ENCODE peak calls at places on chromosomes 6 and 20, in five cellular contexts. H is left ventricle myocardium inferior; L is CD4-positive, CD25-positive, alpha-beta regulatory T cell; M is psoas muscle; E is aorta. S is an unnamed sample. For H3K9me3, the result is how much of the 10 kb centered on the place peaks cover.

GRCh38 chr20:19838495-19838894 is 80.4 kb downstream of the RIN2 start:
- DNase-seq in H (no peak), L (no peak), M (no peak), E (no peak), S (no peak)

GRCh38 chr6:11858439-11858838 is 79.8 kb upstream of the ADTRP start:
- DNase-seq in H (no peak), L (no peak), M (no peak), E (no peak), S (no peak)

GRCh38 chr20:54085425-54085824 is 15.0 kb upstream of the BCAS1 start:
- DNase-seq in H (no peak), L (no peak), M (no peak), E (no peak), S (no peak)

GRCh38 chr6:170108456-170108855 is 182.4 kb downstream of the DLL1 start:
- DNase-seq in H (peak), L (no peak), M (no peak), E (no peak), S (no peak)

GRCh38 chr20:6108330-6108729 is 14.5 kb downstream of the FERMT1 start:
- DNase-seq in H (no peak), L (no peak), M (no peak), E (no peak), S (no peak)

GRCh38 chr6:121932071-121933009 is 467.1 kb upstream of the HSF2 start:
- DNase-seq in H (peak), L (no peak), M (peak), E (peak), S (peak)

GRCh38 chr6:18053071-18053475 is 65.6 kb upstream of the KIF13A start:
- DNase-seq in H (no peak), L (no peak), M (no peak), E (no peak), S (peak)

GRCh38 chr20:41205313-41205712 is 68.0 kb downstream of the PLCG1 start:
- DNase-seq in H (no peak), L (no peak), M (no peak), E (no peak), S (no peak)

GRCh38 chr6:76555090-76555489 is 482.6 kb upstream of the IMPG1 start:
- DNase-seq in H (no peak), L (no peak), M (no peak), E (no peak), S (no peak)

GRCh38 chr20:12554416-12554815 is 454.4 kb upstream of the SPTLC3 start:
- DNase-seq in H (no peak), L (no peak), M (no peak), E (no peak), S (no peak)

GRCh38 chr6:117344444-117345291 is 79.3 kb downstream of the VGLL2 start:
- DNase-seq in H (no peak), L (no peak), M (no peak), E (no peak), S (no peak)

GRCh38 chr6:37137201-37137880 is 32.6 kb upstream of the PIM1 start:
- DNase-seq in H (no peak), L (no peak), M (no peak), E (peak), S (peak)

GRCh38 chr20:57388953-57389694 is 2.1 kb upstream of the RBM38 start:
- DNase-seq in H (peak), L (peak), M (peak), E (peak), S (peak)

GRCh38 chr20:53940883-53941546 is 129.4 kb downstream of the BCAS1 start:
- DNase-seq in H (peak), L (no peak), M (no peak), E (peak), S (peak)

GRCh38 chr6:24026050-24026449 is 100.0 kb upstream of the NRSN1 start:
- DNase-seq in H (no peak), L (no peak), M (no peak), E (no peak), S (no peak)

GRCh38 chr6:53544500-53545308 is at the start of gene GCLC:
- DNase-seq in H (peak), L (peak), M (peak), E (peak), S (peak)

GRCh38 chr6:110341671-110342304 is 16.4 kb downstream of the METTL24 start:
- DNase-seq in H (no peak), L (no peak), M (no peak), E (no peak), S (peak)

GRCh38 chr6:6913346-6913745 is 194.4 kb upstream of the RREB1 start:
- DNase-seq in H (no peak), L (no peak), M (no peak), E (no peak), S (no peak)

GRCh38 chr6:25312703-25313102 is 33.5 kb downstream of the CARMIL1 start:
- DNase-seq in H (no peak), L (no peak), M (no peak), E (no peak), S (peak)

GRCh38 chr6:87574237-87574636 is 15.6 kb downstream of the RARS2 start:
- DNase-seq in H (no peak), L (no peak), M (no peak), E (no peak), S (no peak)

GRCh38 chr6:53014034-53014433 is 18.9 kb upstream of the GSTA4 start:
- DNase-seq in H (no peak), L (no peak), M (no peak), E (no peak), S (peak)

GRCh38 chr6:37860226-37860839 is 40.8 kb downstream of the ZFAND3 start:
- DNase-seq in H (no peak), L (no peak), M (no peak), E (no peak), S (peak)

GRCh38 chr6:151635741-151636140 is 141.9 kb downstream of the CCDC170 start:
- DNase-seq in H (no peak), L (no peak), M (no peak), E (no peak), S (no peak)

GRCh38 chr6:133179483-133179882 is 61.7 kb upstream of the EYA4 start:
- DNase-seq in H (no peak), L (no peak), M (no peak), E (no peak), S (no peak)

GRCh38 chr6:4170297-4170696 is 34.9 kb upstream of the ECI2 start:
- DNase-seq in H (no peak), L (no peak), M (no peak), E (no peak), S (no peak)

GRCh38 chr6:37205189-37205996 is 35.4 kb downstream of the PIM1 start:
- DNase-seq in H (no peak), L (no peak), M (no peak), E (no peak), S (no peak)

GRCh38 chr6:111417946-111418345 is 65.1 kb downstream of the REV3L start:
- DNase-seq in H (no peak), L (no peak), M (no peak), E (no peak), S (no peak)

GRCh38 chr20:17647391-17648305 is 34.4 kb downstream of the RRBP1 start:
- DNase-seq in H (no peak), L (no peak), M (no peak), E (no peak), S (no peak)

GRCh38 chr6:36196049-36196879 is at the start of gene BRPF3:
- DNase-seq in H (peak), L (peak), M (peak), E (peak), S (peak)

GRCh38 chr6:138157986-138158638 is 3.6 kb upstream of the ARFGEF3 start:
- DNase-seq in H (no peak), L (no peak), M (no peak), E (no peak), S (peak)

GRCh38 chr20:29741594-29741893 is 1515.9 kb upstream of the DEFB115 start:
- DNase-seq in H (no peak), L (no peak), M (no peak), E (no peak), S (no peak)

GRCh38 chr20:29741894-29742698 is 1515.4 kb upstream of the DEFB115 start:
- DNase-seq in H (no peak), L (no peak), M (no peak), E (no peak), S (no peak)

GRCh38 chr20:29740601-29740950 is 1516.9 kb upstream of the DEFB115 start:
- DNase-seq in H (no peak), L (no peak), M (no peak), E (no peak), S (no peak)

GRCh38 chr20:29742699-29743100 is 1514.8 kb upstream of the DEFB115 start:
- DNase-seq in H (no peak), L (no peak), M (no peak), E (no peak), S (no peak)

GRCh38 chr20:29740951-29741593 is 1516.4 kb upstream of the DEFB115 start:
- DNase-seq in H (no peak), L (no peak), M (no peak), E (no peak), S (no peak)
- H3K9me3 ChIP-seq in H (half or more), L (under half), M (under half), E (under half), S (under half)

DNA sequence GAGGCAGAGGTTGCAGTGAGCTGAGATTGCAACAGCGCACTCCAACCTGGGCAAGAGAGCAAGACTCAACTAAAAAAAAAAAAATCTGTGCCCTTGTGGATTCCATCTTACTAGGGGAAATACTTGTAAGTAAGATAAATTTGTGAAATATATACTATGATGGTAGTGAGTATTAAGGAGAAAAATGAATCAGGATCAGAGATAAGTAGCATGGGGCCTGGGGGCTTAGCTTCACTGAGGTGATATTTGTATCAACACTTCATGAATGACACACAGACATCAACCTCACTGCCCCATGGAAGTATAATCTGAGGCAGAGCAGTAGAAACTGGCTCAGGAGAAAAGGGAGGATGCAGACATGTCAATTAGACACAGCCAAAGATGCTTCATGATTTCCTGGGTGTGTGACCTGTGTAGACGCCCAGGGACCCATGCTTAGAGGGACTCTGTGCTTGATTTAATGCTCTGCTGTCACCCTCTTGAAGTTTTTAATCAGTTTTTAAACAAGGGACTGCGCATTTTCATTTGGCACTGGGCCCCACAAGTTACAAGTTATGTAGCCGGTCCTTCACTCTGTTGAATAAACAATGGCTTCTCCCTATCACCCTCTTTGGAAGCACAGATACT is 41.9 kb downstream of the PCNA start:
- DNase-seq in H (no peak), L (no peak), M (no peak), E (no peak), S (no peak)
- H3K4me3 ChIP-seq in H (peak), L (peak), M (peak), E (no peak), S (peak)

GRCh38 chr6:143535189-143535614 is 23.7 kb upstream of the FUCA2 start:
- DNase-seq in H (no peak), L (no peak), M (no peak), E (no peak), S (no peak)
- H3K9me3 ChIP-seq in H (under half), L (under half), M (under half), E (under half), S (under half)

GRCh38 chr6:1311400-1312192 is at the start of gene FOXQ1:
- DNase-seq in H (no peak), L (no peak), M (no peak), E (no peak), S (peak)
- H3K4me3 ChIP-seq in H (peak), L (peak), M (peak), E (peak), S (peak)

GRCh38 chr6:27542485-27542884 is 69.6 kb upstream of the ZNF184 start:
- DNase-seq in H (no peak), L (no peak), M (no peak), E (no peak), S (no peak)
- H3K9me3 ChIP-seq in H (under half), L (under half), M (under half), E (under half), S (under half)

DNA sequence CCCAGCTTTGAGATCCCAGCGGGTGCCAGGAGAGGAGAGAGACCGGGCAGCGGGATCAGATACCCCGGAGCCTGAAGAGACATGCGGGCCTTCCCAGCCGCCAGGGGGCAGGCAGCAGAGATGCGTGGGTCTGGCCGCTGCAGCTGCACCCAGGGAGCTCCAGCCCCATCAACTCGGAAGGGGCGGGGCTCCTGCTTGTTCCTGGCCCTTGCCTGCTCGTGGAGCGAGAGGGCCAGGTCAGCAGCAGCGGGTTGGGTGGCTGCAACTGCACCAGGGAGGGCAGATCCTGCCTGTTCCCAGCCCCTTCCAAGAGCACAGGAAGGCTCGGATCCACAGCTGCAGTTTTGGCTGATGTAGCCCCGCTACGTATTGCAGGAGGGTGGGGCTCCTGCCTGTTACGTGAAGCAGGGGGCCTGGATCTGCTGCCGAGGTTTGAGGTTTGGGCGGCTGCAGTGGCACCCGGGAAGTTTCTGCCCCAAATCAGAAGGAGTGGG is 532.8 kb downstream of the RFPL4B start:
- DNase-seq in H (peak), L (no peak), M (no peak), E (peak), S (no peak)
- H3K4me3 ChIP-seq in H (no peak), L (no peak), M (no peak), E (no peak), S (no peak)

GRCh38 chr6:44005507-44005903 is 121.7 kb downstream of the MRPL14 start:
- DNase-seq in H (no peak), L (no peak), M (no peak), E (no peak), S (no peak)
- H3K9me3 ChIP-seq in H (under half), L (under half), M (under half), E (under half), S (under half)

DNA sequence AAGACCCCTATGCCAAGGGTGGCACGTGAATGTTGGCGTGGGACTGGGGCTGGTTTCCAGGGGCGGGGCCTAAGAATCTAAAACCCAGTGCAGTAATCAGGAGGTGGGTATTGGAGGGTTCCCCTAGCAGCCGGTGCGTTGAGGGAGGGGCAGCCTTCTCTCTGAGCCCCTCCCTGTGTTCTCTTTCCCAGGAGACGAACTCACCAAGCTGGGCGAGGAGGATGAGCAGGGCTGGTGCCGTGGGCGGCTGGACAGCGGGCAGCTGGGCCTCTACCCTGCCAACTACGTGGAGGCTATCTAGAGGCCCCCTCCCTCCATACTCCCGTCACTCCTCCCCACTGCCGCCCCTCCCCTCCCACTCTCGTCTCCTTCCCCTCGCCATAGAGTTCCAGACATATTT is 23.9 kb downstream of the SPDEF start:
- DNase-seq in H (no peak), L (no peak), M (no peak), E (no peak), S (no peak)
- H3K4me3 ChIP-seq in H (no peak), L (no peak), M (peak), E (no peak), S (no peak)

GRCh38 chr20:59648720-59649119 is 44.4 kb downstream of the PHACTR3 start:
- DNase-seq in H (no peak), L (no peak), M (no peak), E (no peak), S (no peak)
- H3K9me3 ChIP-seq in H (under half), L (under half), M (under half), E (under half), S (under half)

DNA sequence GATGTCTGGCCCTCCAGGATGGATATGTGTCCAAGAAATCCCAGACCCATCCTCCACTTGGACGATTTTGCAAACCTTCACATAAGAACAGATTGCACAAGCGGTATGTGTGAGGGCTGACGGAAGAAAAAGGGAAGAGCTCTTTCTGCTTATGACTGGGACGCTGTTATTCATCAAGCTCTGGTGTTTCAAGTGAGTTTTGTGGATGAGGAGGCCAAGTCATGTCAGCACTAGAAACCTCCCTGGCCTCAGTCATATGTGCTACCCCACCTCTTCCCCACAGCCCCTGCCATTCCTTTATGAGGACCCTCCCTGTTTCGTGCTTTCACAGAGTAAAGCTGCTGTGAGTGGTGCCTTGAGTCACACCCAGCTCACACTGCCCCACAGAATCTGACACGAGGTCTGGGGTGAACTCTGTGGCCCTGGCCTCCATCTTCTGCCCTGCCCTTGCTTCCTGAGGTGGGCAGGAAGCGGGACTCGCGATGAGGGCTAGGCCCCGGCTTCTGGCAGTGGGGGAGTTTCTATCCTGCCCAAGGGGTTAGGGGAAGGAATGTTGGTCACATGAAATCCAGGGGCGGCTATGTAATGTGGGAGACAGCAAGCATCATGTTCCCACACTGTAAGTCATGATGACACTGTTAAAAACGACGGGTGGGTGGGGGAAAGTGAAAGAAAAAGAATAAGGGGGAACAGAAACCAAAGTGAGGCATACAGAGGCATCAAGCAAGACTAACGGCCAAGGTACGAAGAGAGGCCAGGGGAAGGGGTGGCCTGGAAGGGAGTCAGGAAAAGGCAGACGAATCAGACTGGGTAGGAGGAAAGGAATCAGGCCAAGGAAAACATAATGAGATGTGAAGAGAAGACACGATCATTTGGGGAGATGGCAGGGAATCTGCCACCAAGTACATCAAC is 78.1 kb downstream of the PRDM1 start:
- DNase-seq in H (no peak), L (peak), M (no peak), E (peak), S (peak)
- H3K4me3 ChIP-seq in H (peak), L (peak), M (no peak), E (no peak), S (peak)